ENCODE peak calls at places on chromosomes 4 and X, in four cellular contexts. One of them, this sample, is unnamed. For H3K9me3, the result is how much of the 10 kb centered on the place peaks cover.

GRCh38 chrX:40508560-40508959 is 72.2 kb upstream of the ATP6AP2 start:
- DNase-seq in hepatocyte: no peak
- DNase-seq in IMR-90: no peak
- DNase-seq in right cardiac atrium: no peak
- DNase-seq in this sample: no peak

GRCh38 chr4:185993328-185993973 is 75.5 kb upstream of the TLR3 start:
- DNase-seq in hepatocyte: no peak
- DNase-seq in IMR-90: no peak
- DNase-seq in right cardiac atrium: no peak
- DNase-seq in this sample: no peak

GRCh38 chr4:145480257-145480656 is 1.4 kb upstream of the SMAD1 start:
- DNase-seq in hepatocyte: no peak
- DNase-seq in IMR-90: no peak
- DNase-seq in right cardiac atrium: no peak
- DNase-seq in this sample: no peak

GRCh38 chr4:15003441-15003890 is 1.2 kb downstream of the CPEB2 start:
- DNase-seq in hepatocyte: peak
- DNase-seq in IMR-90: peak
- DNase-seq in right cardiac atrium: peak
- DNase-seq in this sample: peak

GRCh38 chrX:6981718-6982406 is 165.7 kb upstream of the STS start:
- DNase-seq in hepatocyte: no peak
- DNase-seq in IMR-90: no peak
- DNase-seq in right cardiac atrium: no peak
- DNase-seq in this sample: no peak

GRCh38 chrX:41621236-41621651 is 67.5 kb upstream of the GPR34 start:
- DNase-seq in hepatocyte: peak
- DNase-seq in IMR-90: peak
- DNase-seq in right cardiac atrium: no peak
- DNase-seq in this sample: no peak

GRCh38 chrX:1883772-1884171 is 268.9 kb downstream of the ASMT start:
- DNase-seq in hepatocyte: peak
- DNase-seq in IMR-90: no peak
- DNase-seq in right cardiac atrium: no peak
- DNase-seq in this sample: no peak

GRCh38 chr4:84481879-84482245 is 17.2 kb downstream of the NKX6-1 start:
- DNase-seq in hepatocyte: no peak
- DNase-seq in IMR-90: no peak
- DNase-seq in right cardiac atrium: no peak
- DNase-seq in this sample: no peak

GRCh38 chr4:145481164-145481941 is at the start of gene SMAD1:
- DNase-seq in hepatocyte: peak
- DNase-seq in IMR-90: peak
- DNase-seq in right cardiac atrium: peak
- DNase-seq in this sample: no peak

GRCh38 chrX:47080915-47081236 is 2.6 kb downstream of the RGN start:
- DNase-seq in hepatocyte: no peak
- DNase-seq in IMR-90: no peak
- DNase-seq in right cardiac atrium: no peak
- DNase-seq in this sample: no peak

GRCh38 chrX:154308108-154308946 is 12.7 kb downstream of the TKTL1 start:
- DNase-seq in hepatocyte: peak
- DNase-seq in IMR-90: peak
- DNase-seq in right cardiac atrium: peak
- DNase-seq in this sample: peak

GRCh38 chrX:140090800-140091275 is 125.5 kb upstream of the CXorf66 start:
- DNase-seq in hepatocyte: no peak
- DNase-seq in IMR-90: no peak
- DNase-seq in right cardiac atrium: no peak
- DNase-seq in this sample: no peak

GRCh38 chr4:2511645-2512131 is 24.8 kb upstream of the FAM193A start:
- DNase-seq in hepatocyte: no peak
- DNase-seq in IMR-90: no peak
- DNase-seq in right cardiac atrium: no peak
- DNase-seq in this sample: peak

GRCh38 chr4:62709618-62710252 is 1509.6 kb downstream of the ADGRL3 start:
- DNase-seq in hepatocyte: peak
- DNase-seq in IMR-90: peak
- DNase-seq in right cardiac atrium: no peak
- DNase-seq in this sample: no peak

GRCh38 chr4:147834480-147834879 is 102.6 kb downstream of the ARHGAP10 start:
- DNase-seq in hepatocyte: no peak
- DNase-seq in IMR-90: no peak
- DNase-seq in right cardiac atrium: no peak
- DNase-seq in this sample: no peak

GRCh38 chr4:2417765-2418651 is at the start of gene ZFYVE28:
- DNase-seq in hepatocyte: no peak
- DNase-seq in IMR-90: no peak
- DNase-seq in right cardiac atrium: no peak
- DNase-seq in this sample: no peak

GRCh38 chrX:134600714-134601113 is 57.6 kb downstream of the PLAC1 start:
- DNase-seq in hepatocyte: no peak
- DNase-seq in IMR-90: peak
- DNase-seq in right cardiac atrium: no peak
- DNase-seq in this sample: no peak

GRCh38 chrX:38275615-38276014 is 51.7 kb downstream of the RPGR start:
- DNase-seq in hepatocyte: peak
- DNase-seq in IMR-90: peak
- DNase-seq in right cardiac atrium: no peak
- DNase-seq in this sample: no peak

GRCh38 chr4:140851032-140851636 is 94.9 kb upstream of the TBC1D9 start:
- DNase-seq in hepatocyte: peak
- DNase-seq in IMR-90: peak
- DNase-seq in right cardiac atrium: no peak
- DNase-seq in this sample: no peak

GRCh38 chrX:74377282-74377681 is 44.0 kb upstream of the SLC16A2 start:
- DNase-seq in hepatocyte: no peak
- DNase-seq in IMR-90: no peak
- DNase-seq in right cardiac atrium: no peak
- DNase-seq in this sample: no peak

GRCh38 chr4:61375316-61375715 is 175.2 kb downstream of the ADGRL3 start:
- DNase-seq in hepatocyte: no peak
- DNase-seq in IMR-90: no peak
- DNase-seq in right cardiac atrium: no peak
- DNase-seq in this sample: no peak

GRCh38 chrX:129737921-129738320 is 858 bp upstream of the XPNPEP2 start:
- DNase-seq in hepatocyte: no peak
- DNase-seq in IMR-90: peak
- DNase-seq in right cardiac atrium: no peak
- DNase-seq in this sample: no peak

GRCh38 chrX:4830880-4831557 is 1117.6 kb upstream of the PRKX start:
- DNase-seq in hepatocyte: peak
- DNase-seq in IMR-90: no peak
- DNase-seq in right cardiac atrium: no peak
- DNase-seq in this sample: no peak

GRCh38 chrX:121831601-121832000 is 784.2 kb downstream of the GLUD2 start:
- DNase-seq in hepatocyte: no peak
- DNase-seq in IMR-90: no peak
- DNase-seq in right cardiac atrium: no peak
- DNase-seq in this sample: no peak

GRCh38 chr4:123025398-123025797 is 103.0 kb upstream of the NUDT6 start:
- DNase-seq in hepatocyte: no peak
- DNase-seq in IMR-90: no peak
- DNase-seq in right cardiac atrium: no peak
- DNase-seq in this sample: no peak

GRCh38 chr4:40190880-40191815 is 5.7 kb upstream of the RHOH start:
- DNase-seq in hepatocyte: peak
- DNase-seq in IMR-90: no peak
- DNase-seq in right cardiac atrium: no peak
- DNase-seq in this sample: no peak

GRCh38 chrX:53093177-53093655 is 726 bp upstream of the KANTR start:
- DNase-seq in hepatocyte: peak
- DNase-seq in IMR-90: peak
- DNase-seq in right cardiac atrium: peak
- DNase-seq in this sample: peak

GRCh38 chrX:8183281-8183680 is 12.2 kb upstream of the VCX2 start:
- DNase-seq in hepatocyte: no peak
- DNase-seq in IMR-90: no peak
- DNase-seq in right cardiac atrium: no peak
- DNase-seq in this sample: no peak

GRCh38 chrX:73851014-73852009 is 288.3 kb downstream of the CHIC1 start:
- DNase-seq in hepatocyte: no peak
- DNase-seq in IMR-90: peak
- DNase-seq in right cardiac atrium: peak
- DNase-seq in this sample: peak

GRCh38 chrX:134580947-134581346 is 77.3 kb downstream of the PLAC1 start:
- DNase-seq in hepatocyte: no peak
- DNase-seq in IMR-90: peak
- DNase-seq in right cardiac atrium: no peak
- DNase-seq in this sample: no peak

GRCh38 chr4:6538111-6538510 is 36.9 kb upstream of the MAN2B2 start:
- DNase-seq in hepatocyte: no peak
- DNase-seq in IMR-90: no peak
- DNase-seq in right cardiac atrium: no peak
- DNase-seq in this sample: no peak

GRCh38 chr4:145843651-145844050 is 95.0 kb downstream of the ZNF827 start:
- DNase-seq in hepatocyte: no peak
- DNase-seq in IMR-90: no peak
- DNase-seq in right cardiac atrium: no peak
- DNase-seq in this sample: no peak

GRCh38 chrX:151009582-151009981 is 26.4 kb downstream of the HMGB3 start:
- DNase-seq in hepatocyte: no peak
- DNase-seq in IMR-90: no peak
- DNase-seq in right cardiac atrium: no peak
- DNase-seq in this sample: no peak

GRCh38 chr4:164312671-164313070 is 441.3 kb upstream of the SMIM31 start:
- DNase-seq in hepatocyte: no peak
- DNase-seq in IMR-90: no peak
- DNase-seq in right cardiac atrium: no peak
- DNase-seq in this sample: no peak

GRCh38 chrX:45424341-45424740 is 223.7 kb upstream of the DIPK2B start:
- DNase-seq in hepatocyte: no peak
- DNase-seq in IMR-90: no peak
- DNase-seq in right cardiac atrium: no peak
- DNase-seq in this sample: no peak

GRCh38 chr4:178198691-178199090 is 756.5 kb upstream of the AGA start:
- DNase-seq in hepatocyte: no peak
- DNase-seq in IMR-90: peak
- DNase-seq in right cardiac atrium: no peak
- DNase-seq in this sample: no peak

GRCh38 chr4:74111990-74112389 is 13.0 kb upstream of the CXCL2 start:
- DNase-seq in hepatocyte: no peak
- DNase-seq in IMR-90: peak
- DNase-seq in right cardiac atrium: no peak
- DNase-seq in this sample: no peak

GRCh38 chr4:5459236-5459635 is 249.1 kb downstream of the EVC2 start:
- DNase-seq in hepatocyte: no peak
- DNase-seq in IMR-90: no peak
- DNase-seq in right cardiac atrium: no peak
- DNase-seq in this sample: no peak

GRCh38 chrX:85004255-85004654 is 578 bp downstream of the APOOL start:
- DNase-seq in hepatocyte: no peak
- DNase-seq in IMR-90: peak
- DNase-seq in right cardiac atrium: no peak
- DNase-seq in this sample: no peak

GRCh38 chr4:80187677-80188076 is 9.6 kb upstream of the PRDM8 start:
- DNase-seq in hepatocyte: no peak
- DNase-seq in IMR-90: no peak
- DNase-seq in right cardiac atrium: no peak
- DNase-seq in this sample: no peak
- H3K9me3 ChIP-seq in hepatocyte: under half
- H3K9me3 ChIP-seq in IMR-90: under half
- H3K9me3 ChIP-seq in right cardiac atrium: under half
- H3K9me3 ChIP-seq in this sample: under half

DNA sequence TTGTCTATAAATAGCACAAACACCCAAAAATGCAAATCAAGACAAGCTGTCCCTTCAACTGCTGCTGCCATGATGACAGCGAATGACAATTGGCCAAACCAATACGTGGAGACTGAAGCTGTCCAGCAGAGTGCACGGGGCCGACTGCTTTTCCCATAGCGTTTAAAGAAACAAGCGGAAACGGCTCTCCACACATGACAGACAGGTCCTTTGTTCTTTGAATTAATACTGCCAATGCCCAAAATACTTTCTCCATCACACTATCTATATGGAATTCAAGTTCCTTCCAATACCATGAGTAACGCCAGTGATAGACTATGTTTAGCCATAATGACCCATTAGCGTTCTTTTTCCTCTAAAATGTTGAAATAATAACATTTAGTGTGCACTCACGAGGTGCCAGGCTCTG is 35.5 kb downstream of the AFAP1 start:
- DNase-seq in hepatocyte: no peak
- DNase-seq in IMR-90: peak
- DNase-seq in right cardiac atrium: no peak
- DNase-seq in this sample: no peak
- H3K27ac ChIP-seq in hepatocyte: peak
- H3K27ac ChIP-seq in IMR-90: peak
- H3K27ac ChIP-seq in right cardiac atrium: no peak
- H3K27ac ChIP-seq in this sample: no peak

DNA sequence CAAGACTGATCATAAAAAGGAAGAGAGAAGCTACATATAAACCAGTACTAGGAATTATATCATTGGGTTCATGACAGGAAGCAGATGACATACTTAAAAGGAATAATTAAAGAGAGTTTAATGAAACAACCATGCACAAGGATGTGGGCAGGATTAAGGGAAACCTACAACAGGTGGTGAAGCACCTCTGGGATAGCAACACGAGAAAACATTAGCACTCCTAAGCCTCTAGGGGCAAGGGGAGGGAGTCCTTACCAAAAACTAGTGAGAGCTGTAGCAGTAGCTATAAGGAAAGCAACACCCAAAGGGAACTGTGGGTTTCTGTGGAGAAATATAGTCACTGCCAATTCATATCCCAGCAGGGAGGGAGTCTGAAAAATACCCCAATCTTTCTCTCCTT is 7.2 kb upstream of the THOC2 start:
- DNase-seq in hepatocyte: no peak
- DNase-seq in IMR-90: no peak
- DNase-seq in right cardiac atrium: no peak
- DNase-seq in this sample: no peak
- H3K9me3 ChIP-seq in hepatocyte: under half
- H3K9me3 ChIP-seq in IMR-90: under half
- H3K9me3 ChIP-seq in right cardiac atrium: under half
- H3K9me3 ChIP-seq in this sample: under half

GRCh38 chr4:91111556-91111955 is 984.4 kb downstream of the CCSER1 start:
- DNase-seq in hepatocyte: no peak
- DNase-seq in IMR-90: no peak
- DNase-seq in right cardiac atrium: no peak
- DNase-seq in this sample: no peak
- H3K27ac ChIP-seq in hepatocyte: no peak
- H3K27ac ChIP-seq in IMR-90: no peak
- H3K27ac ChIP-seq in right cardiac atrium: no peak
- H3K27ac ChIP-seq in this sample: no peak